ENCODE peak calls at places on chromosomes 11 and 22, in ten cellular contexts. G is NCI-H2081; M is stimulated activated CD4-positive, alpha-beta T cell treated with anti-CD3 and anti-CD28 coated beads, TNF-alpha, amount 100 ng/mL, for 48 hours; S is GM13977; A is NCI-H1105 treated with DMSO at 0.1 percent for 48 hours; R is upper lobe of right lung; N is ureter; F is RWPE1; H is activated CD4-positive, alpha-beta T cell treated with anti-CD3 and anti-CD28 coated beads for 24 hours; O is T47D. V is an unnamed sample.

GRCh38 chr11:20192641-20193040 is 32.4 kb upstream of the DBX1 start:
- DNase-seq in O (no peak), H (no peak), A (no peak), F (no peak), M (no peak), R (no peak), S (no peak), N (no peak), G (no peak), V (no peak)

GRCh38 chr22:30861131-30861530 is 107.4 kb downstream of the MORC2 start:
- DNase-seq in O (no peak), M (no peak), F (no peak), A (no peak), H (no peak), N (peak), G (no peak), S (peak), R (peak), V (no peak)

GRCh38 chr11:78690588-78690987 is 115.9 kb upstream of the NARS2 start:
- DNase-seq in R (no peak), G (no peak), M (no peak), A (no peak), H (no peak), O (no peak), F (peak), S (no peak), N (no peak), V (no peak)

GRCh38 chr11:116580828-116581227 is 192.0 kb downstream of the BUD13 start:
- DNase-seq in M (no peak), N (no peak), R (no peak), G (peak), O (no peak), H (no peak), S (no peak), A (no peak), F (no peak), V (no peak)

GRCh38 chr22:41891407-41891806 is 23.5 kb downstream of the SHISA8 start:
- DNase-seq in R (no peak), M (no peak), H (no peak), G (no peak), N (no peak), S (no peak), A (no peak), O (no peak), F (no peak), V (no peak)

GRCh38 chr11:126744699-126745098 is 255.9 kb downstream of the KIRREL3 start:
- DNase-seq in O (no peak), F (no peak), G (no peak), N (no peak), M (no peak), R (no peak), A (no peak), H (no peak), S (no peak), V (no peak)

GRCh38 chr22:41564563-41564962 is 3.8 kb downstream of the CSDC2 start:
- DNase-seq in G (no peak), S (no peak), N (no peak), F (peak), R (no peak), M (no peak), H (no peak), A (no peak), O (no peak), V (no peak)

GRCh38 chr11:58739725-58740430 is 8.1 kb upstream of the GLYAT start:
- DNase-seq in M (no peak), S (no peak), H (no peak), F (no peak), G (no peak), N (no peak), A (no peak), R (no peak), O (no peak), V (no peak)

GRCh38 chr11:112697371-112697770 is 263.8 kb upstream of the NCAM1 start:
- DNase-seq in F (no peak), A (no peak), H (no peak), R (no peak), N (no peak), S (no peak), M (no peak), O (no peak), G (no peak), V (no peak)

GRCh38 chr22:22920104-22920654 is 32.6 kb downstream of the IGLL5 start:
- DNase-seq in M (no peak), N (no peak), F (no peak), H (no peak), R (no peak), A (no peak), S (no peak), G (no peak), O (no peak), V (no peak)

GRCh38 chr11:45880772-45881570 is 4.5 kb upstream of the MAPK8IP1 start:
- DNase-seq in M (no peak), H (no peak), N (no peak), A (no peak), F (no peak), S (no peak), R (no peak), O (no peak), G (peak), V (no peak)

GRCh38 chr11:69227271-69227670 is 66.7 kb upstream of the MYEOV start:
- DNase-seq in S (no peak), M (no peak), R (no peak), H (no peak), A (no peak), N (peak), G (no peak), O (no peak), F (no peak), V (no peak)

GRCh38 chr11:3982431-3982830 is 112.2 kb upstream of the RRM1 start:
- DNase-seq in H (no peak), R (no peak), N (no peak), S (no peak), O (no peak), A (no peak), G (no peak), F (no peak), M (no peak), V (no peak)

GRCh38 chr11:131696584-131697120 is 326.2 kb downstream of the NTM start:
- DNase-seq in A (peak), O (peak), S (no peak), R (no peak), M (no peak), N (no peak), H (no peak), F (no peak), G (peak), V (no peak)

GRCh38 chr11:133835258-133836075 is 9.8 kb downstream of the SPATA19 start:
- DNase-seq in G (peak), S (peak), O (peak), M (no peak), F (peak), A (peak), H (peak), R (no peak), N (no peak), V (peak)

GRCh38 chr11:1832989-1833365 is 1.8 kb upstream of the SYT8 start:
- DNase-seq in G (no peak), R (no peak), M (no peak), F (no peak), S (no peak), A (no peak), H (no peak), N (no peak), O (no peak), V (no peak)

GRCh38 chr22:43798492-43798891 is 13.6 kb downstream of the EFCAB6 start:
- DNase-seq in S (peak), N (no peak), O (no peak), A (no peak), G (no peak), H (no peak), F (no peak), M (no peak), R (no peak), V (peak)

GRCh38 chr22:48941903-48942625 is 885.6 kb downstream of the BRD1 start:
- DNase-seq in G (no peak), M (no peak), R (peak), O (no peak), H (no peak), S (no peak), F (no peak), A (no peak), N (peak), V (no peak)

GRCh38 chr11:22634897-22635629 is 9.4 kb upstream of the FANCF start:
- DNase-seq in R (no peak), M (no peak), O (no peak), H (no peak), S (no peak), A (peak), F (no peak), N (no peak), G (peak), V (no peak)

GRCh38 chr11:66082936-66083698 is 13.0 kb downstream of the PACS1 start:
- DNase-seq in M (no peak), G (peak), N (no peak), R (no peak), O (no peak), H (no peak), F (no peak), A (peak), S (no peak), V (no peak)

GRCh38 chr11:70200212-70200844 is 2.8 kb upstream of the FADD start:
- DNase-seq in H (no peak), A (no peak), O (no peak), F (no peak), S (no peak), G (no peak), R (no peak), M (no peak), N (no peak), V (no peak)

GRCh38 chr11:79461144-79461543 is 20.3 kb upstream of the TENM4 start:
- DNase-seq in R (no peak), O (no peak), G (peak), S (no peak), A (peak), H (no peak), F (peak), N (no peak), M (no peak), V (no peak)

GRCh38 chr22:26956346-26956745 is 299.0 kb downstream of the MIAT start:
- DNase-seq in G (peak), M (no peak), H (no peak), S (no peak), R (no peak), N (no peak), O (no peak), A (peak), F (no peak), V (no peak)

GRCh38 chr11:46617451-46618314 is at the start of gene ATG13:
- DNase-seq in G (peak), H (peak), F (peak), A (peak), R (peak), S (peak), M (peak), N (peak), O (peak), V (peak)

GRCh38 chr22:17007852-17008731 is at the start of gene GAB4:
- DNase-seq in R (no peak), M (no peak), O (no peak), A (no peak), H (no peak), G (no peak), S (no peak), N (no peak), F (no peak), V (no peak)

V was measured in GM18507.